ENCODE peak calls at places on chromosomes 7 and 10, in five cellular contexts. C, W, R, I and X are unnamed samples.

GRCh38 chr10:115222039-115222438 is 128.9 kb downstream of the ATRNL1 start:
- DNase-seq in C (no peak), W (no peak), R (no peak), I (no peak), X (no peak)

GRCh38 chr7:36232971-36233550 is 80.0 kb downstream of the EEPD1 start:
- DNase-seq in C (no peak), W (no peak), R (no peak), I (no peak), X (no peak)

GRCh38 chr7:76428149-76428823 is 3.5 kb downstream of the ZP3 start:
- DNase-seq in C (peak), W (no peak), R (no peak), I (no peak), X (no peak)

GRCh38 chr7:123070702-123071286 is 75.3 kb upstream of the TAS2R16 start:
- DNase-seq in C (no peak), W (no peak), R (no peak), I (peak), X (no peak)

GRCh38 chr7:36614954-36615353 is 109.3 kb downstream of the AOAH start:
- DNase-seq in C (no peak), W (no peak), R (no peak), I (no peak), X (no peak)

GRCh38 chr10:131246775-131247174 is 64.7 kb downstream of the TCERG1L start:
- DNase-seq in C (no peak), W (no peak), R (no peak), I (no peak), X (no peak)

GRCh38 chr10:114638874-114639625 is 19.0 kb downstream of the ABLIM1 start:
- DNase-seq in C (peak), W (no peak), R (peak), I (no peak), X (no peak)

GRCh38 chr10:60942604-60943269 is 1.2 kb downstream of the RHOBTB1 start:
- DNase-seq in C (no peak), W (no peak), R (peak), I (peak), X (no peak)